ENCODE peak calls at places on chromosome 15, in six cellular contexts. A is prostate gland, T is NB4, C is H1, J is HCT116, L is Peyer's patch. G is an unnamed sample.

GRCh38 chr15:65263313-65263712 is 23.4 kb downstream of the PARP16 start:
- DNase-seq in A (no peak), T (no peak), C (no peak), J (no peak), L (no peak), G (no peak)

GRCh38 chr15:101129851-101130250 is 122.0 kb downstream of the CHSY1 start:
- DNase-seq in A (no peak), T (no peak), C (no peak), J (no peak), L (no peak), G (no peak)

GRCh38 chr15:60000824-60001641 is 3.1 kb upstream of the FOXB1 start:
- DNase-seq in A (no peak), T (no peak), C (no peak), J (no peak), L (no peak), G (no peak)

GRCh38 chr15:39172380-39173281 is 408.2 kb upstream of the THBS1 start:
- DNase-seq in A (peak), T (no peak), C (peak), J (no peak), L (no peak), G (peak)

GRCh38 chr15:43923553-43923952 is 96.8 kb downstream of the WDR76 start:
- DNase-seq in A (no peak), T (no peak), C (no peak), J (no peak), L (no peak), G (no peak)

GRCh38 chr15:78322243-78322642 is 17.9 kb upstream of the CRABP1 start:
- DNase-seq in A (no peak), T (no peak), C (no peak), J (no peak), L (no peak), G (no peak)

GRCh38 chr15:74302821-74303359 is 64.6 kb downstream of the CYP11A1 start:
- DNase-seq in A (no peak), T (peak), C (peak), J (no peak), L (peak), G (peak)

GRCh38 chr15:43769584-43770228 is 7.1 kb downstream of the ELL3 start:
- DNase-seq in A (no peak), T (peak), C (peak), J (no peak), L (peak), G (peak)

GRCh38 chr15:60555291-60555690 is 76.3 kb upstream of the ICE2 start:
- DNase-seq in A (no peak), T (no peak), C (no peak), J (no peak), L (no peak), G (no peak)

GRCh38 chr15:38885477-38885952 is 320.9 kb upstream of the RASGRP1 start:
- DNase-seq in A (peak), T (no peak), C (no peak), J (no peak), L (no peak), G (no peak)

GRCh38 chr15:79357566-79357965 is 46.7 kb downstream of the TMED3 start:
- DNase-seq in A (no peak), T (no peak), C (no peak), J (no peak), L (no peak), G (no peak)

GRCh38 chr15:50315814-50316630 is 39.0 kb downstream of the GABPB1 start:
- DNase-seq in A (no peak), T (peak), C (no peak), J (peak), L (no peak), G (no peak)

GRCh38 chr15:35019401-35020327 is 31.6 kb upstream of the ZNF770 start:
- DNase-seq in A (no peak), T (no peak), C (peak), J (peak), L (no peak), G (no peak)

GRCh38 chr15:98866503-98866902 is 141.1 kb downstream of the PGPEP1L start:
- DNase-seq in A (no peak), T (no peak), C (no peak), J (no peak), L (no peak), G (peak)
- TF ChIP-seq POLR2A in A (no peak), T (no peak), C (no peak), J (no peak), L (no peak), G (no peak)

DNA sequence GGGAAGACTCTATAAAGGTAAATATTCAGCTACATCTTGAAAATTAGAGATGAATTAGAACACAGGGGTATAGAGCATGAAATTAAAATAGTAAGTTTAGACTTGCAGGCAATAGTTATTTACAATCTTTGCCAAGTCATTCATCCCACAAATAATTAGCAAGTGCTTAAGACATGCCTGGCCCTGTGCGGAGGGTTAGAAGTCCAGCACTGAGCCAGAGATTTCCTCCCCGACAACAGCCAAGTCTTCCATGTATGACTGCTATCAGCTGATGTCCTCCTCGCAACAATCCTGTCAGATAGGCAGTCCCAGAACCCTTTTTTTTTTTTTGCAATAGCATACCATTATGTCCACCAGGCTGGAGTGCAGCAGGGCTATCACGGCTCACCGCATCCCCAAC is 14.6 kb downstream of the SIN3A start:
- DNase-seq in A (no peak), T (no peak), C (no peak), J (no peak), L (no peak), G (no peak)
- H3K4me3 ChIP-seq in A (no peak), T (no peak), C (no peak), J (no peak), L (no peak), G (no peak)

DNA sequence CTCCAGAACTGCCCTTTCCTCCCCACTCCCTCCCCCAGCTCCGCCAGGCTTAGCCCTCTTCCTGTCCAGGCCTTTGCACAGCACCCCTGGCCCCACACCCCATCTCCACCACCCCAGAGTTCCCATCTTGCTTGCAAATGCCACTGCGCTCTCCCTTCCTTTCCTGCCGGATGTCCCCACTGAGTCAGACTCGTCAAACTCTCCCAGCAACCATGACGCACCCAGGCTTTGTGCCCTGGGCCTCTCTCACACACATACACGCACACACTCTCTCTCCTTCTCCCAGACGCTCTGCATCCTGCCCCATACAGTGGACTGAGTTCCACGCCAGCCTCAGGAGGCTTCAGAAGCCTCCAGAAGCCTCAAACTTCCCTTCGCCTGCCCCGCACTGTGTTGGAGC is 2.8 kb upstream of the CCDC9B start:
- DNase-seq in A (no peak), T (peak), C (no peak), J (no peak), L (no peak), G (no peak)
- TF ChIP-seq POLR2A in A (no peak), T (no peak), C (no peak), J (no peak), L (no peak), G (no peak)

GRCh38 chr15:85302271-85302670 is 78.1 kb upstream of the AKAP13 start:
- DNase-seq in A (no peak), T (no peak), C (no peak), J (no peak), L (no peak), G (no peak)
- H3K4me3 ChIP-seq in A (no peak), T (no peak), C (no peak), J (no peak), L (no peak), G (no peak)